ENCODE peak calls at places on chromosomes 11 and 22, in ten cellular contexts. One of them, this sample, is unnamed.

GRCh38 chr11:128405693-128406364 is 181.5 kb downstream of the ETS1 start:
- DNase-seq in IMR-90: no peak
- DNase-seq in trophoblast cell: no peak
- DNase-seq in astrocyte: no peak
- DNase-seq in mammary epithelial cell: no peak
- DNase-seq in fibroblast of lung: no peak
- DNase-seq in PC-3: no peak
- DNase-seq in HCT116: no peak
- DNase-seq in Karpas-422: no peak
- DNase-seq in H9: no peak
- DNase-seq in this sample: peak; percentile 49

GRCh38 chr11:76700177-76701100 is 29.9 kb upstream of the LRRC32 start:
- DNase-seq in H9: no peak
- DNase-seq in PC-3: peak; percentile 61
- DNase-seq in trophoblast cell: peak; percentile 81
- DNase-seq in astrocyte: peak; percentile 89
- DNase-seq in Karpas-422: no peak
- DNase-seq in IMR-90: peak; percentile 97
- DNase-seq in mammary epithelial cell: peak; percentile 12
- DNase-seq in HCT116: peak; percentile 79
- DNase-seq in fibroblast of lung: peak; percentile 93
- DNase-seq in this sample: peak; percentile 99

GRCh38 chr11:69229521-69229920 is 64.4 kb upstream of the MYEOV start:
- DNase-seq in fibroblast of lung: no peak
- DNase-seq in trophoblast cell: no peak
- DNase-seq in astrocyte: no peak
- DNase-seq in PC-3: no peak
- DNase-seq in HCT116: no peak
- DNase-seq in Karpas-422: no peak
- DNase-seq in mammary epithelial cell: no peak
- DNase-seq in H9: no peak
- DNase-seq in IMR-90: no peak
- DNase-seq in this sample: no peak

GRCh38 chr11:106030609-106031008 is 8.6 kb upstream of the MSANTD4 start:
- DNase-seq in PC-3: no peak
- DNase-seq in H9: no peak
- DNase-seq in mammary epithelial cell: no peak
- DNase-seq in IMR-90: no peak
- DNase-seq in HCT116: no peak
- DNase-seq in fibroblast of lung: no peak
- DNase-seq in astrocyte: no peak
- DNase-seq in Karpas-422: no peak
- DNase-seq in trophoblast cell: no peak
- DNase-seq in this sample: no peak

GRCh38 chr11:11978792-11979486 is 29.5 kb downstream of the DKK3 start:
- DNase-seq in Karpas-422: no peak
- DNase-seq in astrocyte: peak; percentile 69
- DNase-seq in IMR-90: peak; percentile 80
- DNase-seq in PC-3: no peak
- DNase-seq in H9: peak; percentile 28
- DNase-seq in HCT116: no peak
- DNase-seq in mammary epithelial cell: no peak
- DNase-seq in trophoblast cell: no peak
- DNase-seq in fibroblast of lung: peak; percentile 78
- DNase-seq in this sample: peak; percentile 75

GRCh38 chr11:13667795-13668101 is 720 bp upstream of the FAR1 start:
- DNase-seq in fibroblast of lung: no peak
- DNase-seq in H9: no peak
- DNase-seq in IMR-90: no peak
- DNase-seq in PC-3: no peak
- DNase-seq in mammary epithelial cell: no peak
- DNase-seq in HCT116: no peak
- DNase-seq in Karpas-422: no peak
- DNase-seq in astrocyte: no peak
- DNase-seq in trophoblast cell: no peak
- DNase-seq in this sample: no peak

GRCh38 chr11:12088047-12088481 is 22.3 kb upstream of the MICAL2 start:
- DNase-seq in H9: no peak
- DNase-seq in Karpas-422: no peak
- DNase-seq in HCT116: no peak
- DNase-seq in mammary epithelial cell: peak; percentile 86
- DNase-seq in PC-3: peak; percentile 60
- DNase-seq in IMR-90: peak; percentile 77
- DNase-seq in astrocyte: peak; percentile 77
- DNase-seq in fibroblast of lung: peak; percentile 83
- DNase-seq in trophoblast cell: peak; percentile 45
- DNase-seq in this sample: peak; percentile 90

GRCh38 chr11:47062736-47063135 is 113.9 kb downstream of the ARFGAP2 start:
- DNase-seq in IMR-90: no peak
- DNase-seq in H9: no peak
- DNase-seq in mammary epithelial cell: no peak
- DNase-seq in HCT116: no peak
- DNase-seq in fibroblast of lung: no peak
- DNase-seq in Karpas-422: no peak
- DNase-seq in trophoblast cell: no peak
- DNase-seq in PC-3: no peak
- DNase-seq in astrocyte: no peak
- DNase-seq in this sample: no peak

GRCh38 chr22:39898997-39899396 is 1.9 kb upstream of the GRAP2 start:
- DNase-seq in HCT116: no peak
- DNase-seq in trophoblast cell: no peak
- DNase-seq in H9: no peak
- DNase-seq in PC-3: no peak
- DNase-seq in IMR-90: no peak
- DNase-seq in mammary epithelial cell: no peak
- DNase-seq in fibroblast of lung: no peak
- DNase-seq in Karpas-422: peak; percentile 95
- DNase-seq in astrocyte: no peak
- DNase-seq in this sample: no peak

GRCh38 chr11:74024630-74025029 is 15.7 kb upstream of the UCP3 start:
- DNase-seq in astrocyte: peak; percentile 61
- DNase-seq in IMR-90: peak; percentile 92
- DNase-seq in Karpas-422: no peak
- DNase-seq in HCT116: no peak
- DNase-seq in fibroblast of lung: peak; percentile 73
- DNase-seq in H9: no peak
- DNase-seq in PC-3: peak; percentile 53
- DNase-seq in trophoblast cell: peak; percentile 24
- DNase-seq in mammary epithelial cell: peak; percentile 62
- DNase-seq in this sample: peak; percentile 90

GRCh38 chr11:75562836-75563484 is 907 bp downstream of the SERPINH1 start:
- DNase-seq in fibroblast of lung: peak; percentile 76
- DNase-seq in H9: peak; percentile 95
- DNase-seq in Karpas-422: peak; percentile 52
- DNase-seq in astrocyte: peak; percentile 62
- DNase-seq in IMR-90: peak; percentile 56
- DNase-seq in trophoblast cell: peak; percentile 65
- DNase-seq in PC-3: peak; percentile 49
- DNase-seq in HCT116: no peak
- DNase-seq in mammary epithelial cell: peak; percentile 53
- DNase-seq in this sample: peak; percentile 83
- H2AFZ ChIP-seq in fibroblast of lung: no peak overlapping the region
- H2AFZ ChIP-seq in H9: no peak overlapping the region
- H2AFZ ChIP-seq in Karpas-422: no peak overlapping the region
- H2AFZ ChIP-seq in astrocyte: no peak overlapping the region
- H2AFZ ChIP-seq in IMR-90: peak overlapping the region; percentile 39
- H2AFZ ChIP-seq in trophoblast cell: peak overlapping the region; percentile 40
- H2AFZ ChIP-seq in PC-3: peak overlapping the region; percentile 91
- H2AFZ ChIP-seq in HCT116: no peak overlapping the region
- H2AFZ ChIP-seq in mammary epithelial cell: peak overlapping the region; percentile 60
- H2AFZ ChIP-seq in this sample: no peak overlapping the region

GRCh38 chr22:45001653-45002052 is 8.2 kb downstream of the PHF21B start:
- DNase-seq in trophoblast cell: no peak
- DNase-seq in IMR-90: no peak
- DNase-seq in HCT116: no peak
- DNase-seq in fibroblast of lung: no peak
- DNase-seq in PC-3: no peak
- DNase-seq in mammary epithelial cell: no peak
- DNase-seq in astrocyte: no peak
- DNase-seq in Karpas-422: no peak
- DNase-seq in H9: no peak
- DNase-seq in this sample: no peak
- H3K27me3 ChIP-seq in trophoblast cell: no peaks in the 10 kb centered on the region
- H3K27me3 ChIP-seq in IMR-90: peaks cover 47% of the 10 kb centered on the region
- H3K27me3 ChIP-seq in HCT116: peaks cover 4% of the 10 kb centered on the region
- H3K27me3 ChIP-seq in fibroblast of lung: peaks cover 18% of the 10 kb centered on the region
- H3K27me3 ChIP-seq in PC-3: peaks cover 31% of the 10 kb centered on the region
- H3K27me3 ChIP-seq in mammary epithelial cell: peaks cover 12% of the 10 kb centered on the region
- H3K27me3 ChIP-seq in astrocyte: peaks cover 21% of the 10 kb centered on the region
- H3K27me3 ChIP-seq in Karpas-422: no peaks in the 10 kb centered on the region
- H3K27me3 ChIP-seq in H9: no peaks in the 10 kb centered on the region
- H3K27me3 ChIP-seq in this sample: peaks cover 40% of the 10 kb centered on the region

DNA sequence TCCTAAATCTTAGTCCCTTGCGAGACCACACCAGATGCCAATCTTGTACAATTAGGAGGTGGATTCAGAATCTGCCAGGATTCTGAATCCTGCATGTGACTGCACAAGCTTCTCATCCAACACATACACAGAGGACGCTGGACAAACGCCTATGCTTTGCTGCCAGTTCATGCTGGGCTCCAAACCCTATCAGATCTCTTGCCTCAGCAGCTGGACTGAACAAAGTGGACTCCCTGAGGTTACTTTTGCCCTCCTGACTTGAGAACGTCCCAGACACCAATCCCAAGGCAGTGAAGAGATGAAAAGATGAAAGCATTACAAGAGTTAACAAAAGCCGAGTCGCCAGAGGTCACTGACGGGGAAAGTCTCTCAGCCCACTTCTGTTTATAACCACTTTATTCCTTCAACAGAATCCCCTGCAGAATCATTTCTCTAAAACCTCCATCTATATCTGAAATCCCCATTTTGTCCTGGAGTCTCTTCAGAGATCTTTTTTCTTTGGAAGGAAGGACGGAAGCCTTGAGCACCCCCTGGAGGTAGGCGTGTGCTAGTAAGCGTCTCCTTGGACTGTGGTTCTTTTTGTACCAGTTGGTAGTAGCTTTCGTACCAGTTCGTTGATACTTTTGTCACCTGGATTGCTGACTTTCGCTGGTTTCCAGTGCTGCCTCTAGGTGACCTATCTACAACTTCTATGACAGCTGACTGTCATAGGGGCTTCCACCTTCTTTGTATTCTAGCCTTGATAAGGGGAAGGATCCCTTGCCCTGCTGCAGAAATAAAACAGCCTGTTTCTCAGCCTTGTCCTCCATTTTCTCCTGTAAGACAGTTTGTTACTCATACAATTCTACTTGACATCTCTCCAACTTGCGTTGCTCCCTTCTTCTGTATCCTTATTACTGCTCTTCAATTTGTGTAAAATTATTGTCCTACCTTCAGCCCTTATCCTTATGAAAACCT is 26.1 kb upstream of the EED start:
- DNase-seq in fibroblast of lung: peak; percentile 64
- DNase-seq in mammary epithelial cell: peak; percentile 55
- DNase-seq in IMR-90: peak; percentile 76
- DNase-seq in trophoblast cell: peak; percentile 93
- DNase-seq in astrocyte: peak; percentile 47
- DNase-seq in HCT116: peak; percentile 66
- DNase-seq in PC-3: peak; percentile 80
- DNase-seq in H9: peak; percentile 74
- DNase-seq in Karpas-422: peak; percentile 98
- DNase-seq in this sample: peak; percentile 89
- H2AFZ ChIP-seq in fibroblast of lung: peak overlapping the region; percentile 83
- H2AFZ ChIP-seq in mammary epithelial cell: peak overlapping the region; percentile 85
- H2AFZ ChIP-seq in IMR-90: peak overlapping the region; percentile 95
- H2AFZ ChIP-seq in trophoblast cell: peak overlapping the region; percentile 20
- H2AFZ ChIP-seq in astrocyte: peak overlapping the region; percentile 74
- H2AFZ ChIP-seq in HCT116: peak overlapping the region; percentile 99
- H2AFZ ChIP-seq in PC-3: peak overlapping the region; percentile 97
- H2AFZ ChIP-seq in H9: peak overlapping the region; percentile 99
- H2AFZ ChIP-seq in Karpas-422: peak overlapping the region; percentile 98
- H2AFZ ChIP-seq in this sample: peak overlapping the region; percentile 97

DNA sequence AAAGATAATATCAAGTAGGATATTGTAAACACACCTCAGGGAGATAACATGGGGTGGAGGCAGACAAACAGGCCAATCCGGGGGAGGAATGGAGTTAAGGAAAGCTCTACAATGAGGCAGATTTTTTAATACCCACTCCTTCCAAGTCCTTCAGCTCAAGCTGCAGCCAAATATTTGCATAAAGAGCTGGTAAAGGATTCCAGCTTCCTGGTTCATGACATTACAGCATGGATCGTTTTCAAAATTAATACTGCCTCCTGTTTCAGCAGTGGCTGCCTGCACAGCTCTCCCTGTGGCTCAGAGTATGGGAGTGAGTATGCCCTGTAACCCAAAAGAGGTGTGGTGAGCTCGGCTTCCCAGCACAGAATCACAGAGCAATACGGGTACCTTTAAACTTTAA is 5.1 kb downstream of the POU2AF3 start:
- DNase-seq in trophoblast cell: peak; percentile 31
- DNase-seq in fibroblast of lung: peak; percentile 9
- DNase-seq in mammary epithelial cell: peak; percentile 8
- DNase-seq in H9: no peak
- DNase-seq in Karpas-422: peak; percentile 77
- DNase-seq in IMR-90: no peak
- DNase-seq in PC-3: peak; percentile 67
- DNase-seq in astrocyte: no peak
- DNase-seq in HCT116: no peak
- DNase-seq in this sample: peak; percentile 23
- H3K27me3 ChIP-seq in trophoblast cell: no peaks in the 10 kb centered on the region
- H3K27me3 ChIP-seq in fibroblast of lung: peaks cover 18% of the 10 kb centered on the region
- H3K27me3 ChIP-seq in mammary epithelial cell: peaks cover 1% of the 10 kb centered on the region
- H3K27me3 ChIP-seq in H9: no peaks in the 10 kb centered on the region
- H3K27me3 ChIP-seq in Karpas-422: no peaks in the 10 kb centered on the region
- H3K27me3 ChIP-seq in IMR-90: peaks cover 75% of the 10 kb centered on the region
- H3K27me3 ChIP-seq in PC-3: peaks cover 90% of the 10 kb centered on the region
- H3K27me3 ChIP-seq in astrocyte: peaks cover 28% of the 10 kb centered on the region
- H3K27me3 ChIP-seq in HCT116: peaks cover 33% of the 10 kb centered on the region
- H3K27me3 ChIP-seq in this sample: peaks cover 51% of the 10 kb centered on the region

This sample was measured in GM23248.